ENCODE peak calls at places on chromosomes 2 and 18, in four cellular contexts. N is iPS DF 19.7, C is GDM1, Q is progenitor cell of endocrine pancreas. U is an unnamed sample.

GRCh38 chr18:58567453-58568196 is 61.3 kb downstream of the ALPK2 start:
- DNase-seq in N (no peak), C (no peak), Q (no peak), U (no peak)

GRCh38 chr2:48738806-48739205 is 16.7 kb downstream of the LHCGR start:
- DNase-seq in C (no peak), N (no peak), Q (no peak), U (no peak)

GRCh38 chr18:34729264-34729663 is 19.2 kb downstream of the DTNA start:
- DNase-seq in C (no peak), N (peak; percentile 61), Q (no peak), U (no peak)

GRCh38 chr2:171793691-171794678 is 100.1 kb downstream of the SLC25A12 start:
- DNase-seq in Q (no peak), N (no peak), C (peak; percentile 16), U (peak; percentile 13)

GRCh38 chr2:43605079-43605655 is 9.3 kb upstream of the THADA start:
- DNase-seq in N (no peak), Q (no peak), C (peak; percentile 11), U (peak; percentile 28)

GRCh38 chr2:171595456-171595855 is 73.2 kb downstream of the CYBRD1 start:
- DNase-seq in C (no peak), Q (no peak), N (no peak), U (no peak)

GRCh38 chr18:48940854-48941531 is 9.8 kb downstream of the SMAD7 start:
- DNase-seq in C (peak; percentile 57), N (no peak), Q (no peak), U (no peak)

GRCh38 chr18:50675043-50675442 is 115.2 kb downstream of the MAPK4 start:
- DNase-seq in N (no peak), Q (no peak), C (no peak), U (no peak)

GRCh38 chr2:95278051-95278471 is 3.8 kb downstream of the PROM2 start:
- DNase-seq in Q (no peak), N (no peak), C (no peak), U (no peak)

GRCh38 chr2:7725132-7725849 is 808.1 kb downstream of the RNF144A start:
- DNase-seq in Q (no peak), N (no peak), C (no peak), U (no peak)

GRCh38 chr2:46296840-46297545 is at the start of gene EPAS1:
- DNase-seq in Q (peak; percentile 72), N (no peak), C (peak; percentile 48), U (no peak)

GRCh38 chr18:77127769-77128671 is 4.6 kb downstream of the MBP start:
- DNase-seq in C (peak; percentile 71), N (no peak), Q (no peak), U (peak; percentile 69)

GRCh38 chr2:38702413-38702812 is 36.5 kb downstream of the GALM start:
- DNase-seq in N (no peak), C (no peak), Q (no peak), U (no peak)

GRCh38 chr2:232530626-232531260 is 4.8 kb downstream of the CHRND start:
- DNase-seq in N (no peak), Q (no peak), C (no peak), U (no peak)

GRCh38 chr2:130241041-130241707 is 42.9 kb upstream of the TUBA3E start:
- DNase-seq in N (no peak), C (no peak), Q (no peak), U (no peak)

GRCh38 chr2:164061129-164061746 is 325.4 kb upstream of the FIGN start:
- DNase-seq in C (no peak), Q (peak; percentile 18), N (peak; percentile 5), U (peak; percentile 10)

GRCh38 chr2:224948859-224949258 is 93.4 kb downstream of the DOCK10 start:
- DNase-seq in C (peak; percentile 72), N (no peak), Q (no peak), U (no peak)

GRCh38 chr18:31497404-31497710 is 620 bp upstream of the DSG2 start:
- DNase-seq in N (no peak), C (no peak), Q (no peak), U (no peak)

GRCh38 chr2:185793532-185794073 is 55.0 kb downstream of the FSIP2 start:
- DNase-seq in C (no peak), Q (no peak), N (no peak), U (no peak)

GRCh38 chr18:32450874-32451273 is 19.8 kb downstream of the GAREM1 start:
- DNase-seq in N (no peak), C (no peak), Q (no peak), U (no peak)

GRCh38 chr18:44950685-44951195 is 270.1 kb downstream of the SETBP1 start:
- DNase-seq in Q (no peak), C (no peak), N (no peak), U (no peak)

U was measured in KG1.